ENCODE peak calls at places on chromosomes 11 and 22, in eight cellular contexts. S, M, T, R, P, G, Q and K are unnamed samples.
A peak's percentile ranks its signal among the peaks of the same experiment; 100 is the strongest.

GRCh38 chr11:1033016-1033798 is 3.3 kb downstream of the MUC6 start:
- DNase-seq in S (no peak), M (no peak), T (no peak), R (no peak), P (no peak), G (no peak), Q (no peak), K (no peak)

GRCh38 chr11:13486926-13487660 is 8.7 kb downstream of the PTH start:
- DNase-seq in S (peak; percentile 60), M (peak; percentile 17), T (no peak), R (no peak), P (peak; percentile 84), G (peak; percentile 70), Q (peak; percentile 72), K (no peak)

GRCh38 chr11:1231396-1232327 is 8.8 kb downstream of the MUC5B start:
- DNase-seq in S (no peak), M (no peak), T (no peak), R (no peak), P (no peak), G (no peak), Q (peak; percentile 7), K (no peak)

GRCh38 chr11:58926695-58927094 is 12.6 kb upstream of the GLYATL1 start:
- DNase-seq in S (no peak), M (peak; percentile 27), T (no peak), R (no peak), P (no peak), G (no peak), Q (no peak), K (no peak)

GRCh38 chr22:17952273-17952801 is 72.0 kb downstream of the MICAL3 start:
- DNase-seq in S (no peak), M (no peak), T (no peak), R (no peak), P (no peak), G (no peak), Q (no peak), K (no peak)

GRCh38 chr11:11789735-11790369 is 51.9 kb upstream of the USP47 start:
- DNase-seq in S (no peak), M (peak; percentile 45), T (no peak), R (no peak), P (peak; percentile 43), G (no peak), Q (no peak), K (no peak)

GRCh38 chr11:84721561-84721961 is 905.6 kb downstream of the DLG2 start:
- DNase-seq in S (no peak), M (no peak), T (no peak), R (no peak), P (no peak), G (peak; percentile 29), Q (no peak), K (no peak)

GRCh38 chr11:6431861-6432260 is 8.9 kb downstream of the HPX start:
- DNase-seq in S (no peak), M (no peak), T (no peak), R (no peak), P (no peak), G (no peak), Q (no peak), K (no peak)

GRCh38 chr11:353315-353857 is 15.9 kb upstream of the B4GALNT4 start:
- DNase-seq in S (no peak), M (no peak), T (no peak), R (no peak), P (no peak), G (no peak), Q (peak; percentile 84), K (no peak)

GRCh38 chr11:35064114-35064800 is 74.7 kb upstream of the CD44 start:
- DNase-seq in S (no peak), M (no peak), T (no peak), R (no peak), P (no peak), G (no peak), Q (no peak), K (no peak)

GRCh38 chr11:121055076-121055475 is 31.2 kb downstream of the TBCEL start:
- DNase-seq in S (no peak), M (no peak), T (no peak), R (no peak), P (no peak), G (no peak), Q (no peak), K (no peak)

GRCh38 chr22:22705328-22706100 is 61.1 kb downstream of the GGTLC2 start:
- DNase-seq in S (no peak), M (no peak), T (no peak), R (no peak), P (no peak), G (no peak), Q (no peak), K (no peak)

GRCh38 chr11:88146106-88146505 is 29.1 kb downstream of the RAB38 start:
- DNase-seq in S (no peak), M (no peak), T (no peak), R (no peak), P (no peak), G (no peak), Q (no peak), K (no peak)

GRCh38 chr11:65310756-65311155 is 3.9 kb upstream of the CDC42EP2 start:
- DNase-seq in S (no peak), M (peak; percentile 77), T (no peak), R (no peak), P (no peak), G (no peak), Q (peak; percentile 27), K (no peak)

GRCh38 chr11:121723261-121723741 is 270.5 kb upstream of the SORL1-AS1 start:
- DNase-seq in S (peak; percentile 45), M (no peak), T (no peak), R (peak; percentile 16), P (no peak), G (no peak), Q (peak; percentile 15), K (no peak)

GRCh38 chr11:83881428-83881827 is 595.3 kb upstream of the CCDC90B start:
- DNase-seq in S (peak; percentile 24), M (peak; percentile 21), T (no peak), R (no peak), P (peak; percentile 29), G (no peak), Q (no peak), K (no peak)

GRCh38 chr22:19808873-19809478 is 45.7 kb downstream of the GNB1L start:
- DNase-seq in S (no peak), M (no peak), T (no peak), R (no peak), P (no peak), G (no peak), Q (peak; percentile 52), K (no peak)

GRCh38 chr11:31487848-31488247 is 21.6 kb downstream of the IMMP1L start:
- DNase-seq in S (peak; percentile 30), M (peak; percentile 49), T (no peak), R (no peak), P (peak; percentile 32), G (no peak), Q (no peak), K (no peak)

GRCh38 chr11:118524757-118525465 is 2.4 kb upstream of the TTC36 start:
- DNase-seq in S (no peak), M (no peak), T (no peak), R (no peak), P (no peak), G (no peak), Q (no peak), K (no peak)

GRCh38 chr11:95305726-95306522 is 74.9 kb upstream of the SESN3 start:
- DNase-seq in S (no peak), M (no peak), T (no peak), R (no peak), P (peak; percentile 23), G (no peak), Q (no peak), K (no peak)

GRCh38 chr22:41815716-41816115 is 15.2 kb downstream of the CCDC134 start:
- DNase-seq in S (no peak), M (peak; percentile 31), T (no peak), R (no peak), P (no peak), G (no peak), Q (no peak), K (no peak)

GRCh38 chr11:118304227-118304808 is at the start of gene CD3E:
- DNase-seq in S (no peak), M (no peak), T (no peak), R (no peak), P (no peak), G (peak; percentile 70), Q (no peak), K (no peak)

GRCh38 chr22:40401981-40402406 is 31.6 kb downstream of the SGSM3 start:
- DNase-seq in S (no peak), M (no peak), T (no peak), R (no peak), P (no peak), G (no peak), Q (no peak), K (no peak)

GRCh38 chr11:57477507-57478189 is 17.3 kb downstream of the RTN4RL2 start:
- DNase-seq in S (no peak), M (no peak), T (no peak), R (no peak), P (no peak), G (no peak), Q (no peak), K (no peak)

GRCh38 chr22:35482311-35482710 is 58.3 kb upstream of the RASD2 start:
- DNase-seq in S (no peak), M (no peak), T (no peak), R (no peak), P (no peak), G (no peak), Q (no peak), K (no peak)

GRCh38 chr22:31148953-31149627 is 8.8 kb upstream of the PLA2G3 start:
- DNase-seq in S (peak; percentile 77), M (peak; percentile 82), T (no peak), R (peak; percentile 83), P (peak; percentile 82), G (peak; percentile 20), Q (peak; percentile 72), K (no peak)

GRCh38 chr11:135075740-135076139 is 663.7 kb upstream of the B3GAT1 start:
- DNase-seq in S (peak; percentile 5), M (no peak), T (no peak), R (no peak), P (peak; percentile 86), G (peak; percentile 57), Q (peak; percentile 35), K (no peak)

GRCh38 chr22:19631899-19632670 is 82.2 kb upstream of the SEPTIN5 start:
- DNase-seq in S (peak; percentile 58), M (peak; percentile 71), T (no peak), R (no peak), P (peak; percentile 66), G (no peak), Q (no peak), K (no peak)

GRCh38 chr11:64642418-64642735 is 51.4 kb downstream of the SLC22A12 start:
- DNase-seq in S (no peak), M (no peak), T (no peak), R (no peak), P (no peak), G (no peak), Q (no peak), K (no peak)

GRCh38 chr11:56396047-56396446 is 16.4 kb upstream of the OR5AL1 start:
- DNase-seq in S (no peak), M (no peak), T (no peak), R (no peak), P (no peak), G (no peak), Q (no peak), K (no peak)

GRCh38 chr11:34926831-34927132 is 10.4 kb downstream of the PDHX start:
- DNase-seq in S (no peak), M (no peak), T (no peak), R (no peak), P (no peak), G (no peak), Q (no peak), K (no peak)